ENCODE peak calls at places on chromosomes 11 and 22, in eight cellular contexts. One of them, this sample, is unnamed.

GRCh38 chr11:103543456-103543855 is 434.2 kb downstream of the DYNC2H1 start:
- DNase-seq in uterus: no peak
- DNase-seq in colonic mucosa: no peak
- DNase-seq in tibial artery: no peak
- DNase-seq in psoas muscle: no peak
- DNase-seq in spleen: no peak
- DNase-seq in ascending aorta: no peak
- DNase-seq in CD8-positive, alpha-beta T cell: no peak
- DNase-seq in this sample: no peak

GRCh38 chr11:57111646-57112045 is 70.1 kb upstream of the LRRC55 start:
- DNase-seq in uterus: no peak
- DNase-seq in colonic mucosa: no peak
- DNase-seq in tibial artery: no peak
- DNase-seq in psoas muscle: no peak
- DNase-seq in spleen: no peak
- DNase-seq in ascending aorta: no peak
- DNase-seq in CD8-positive, alpha-beta T cell: no peak
- DNase-seq in this sample: no peak

GRCh38 chr22:27336151-27337090 is 465.1 kb downstream of the MN1 start:
- DNase-seq in uterus: no peak
- DNase-seq in colonic mucosa: no peak
- DNase-seq in tibial artery: no peak
- DNase-seq in psoas muscle: no peak
- DNase-seq in spleen: no peak
- DNase-seq in ascending aorta: no peak
- DNase-seq in CD8-positive, alpha-beta T cell: no peak
- DNase-seq in this sample: no peak

GRCh38 chr11:124536520-124536919 is 6.9 kb downstream of the OR8B12 start:
- DNase-seq in uterus: no peak
- DNase-seq in colonic mucosa: no peak
- DNase-seq in tibial artery: peak; percentile 75
- DNase-seq in psoas muscle: no peak
- DNase-seq in spleen: no peak
- DNase-seq in ascending aorta: no peak
- DNase-seq in CD8-positive, alpha-beta T cell: no peak
- DNase-seq in this sample: peak; percentile 80

GRCh38 chr11:120667934-120668333 is 156.4 kb downstream of the GRIK4 start:
- DNase-seq in uterus: no peak
- DNase-seq in colonic mucosa: no peak
- DNase-seq in tibial artery: no peak
- DNase-seq in psoas muscle: no peak
- DNase-seq in spleen: no peak
- DNase-seq in ascending aorta: no peak
- DNase-seq in CD8-positive, alpha-beta T cell: no peak
- DNase-seq in this sample: no peak

GRCh38 chr11:119376197-119376847 is 5.2 kb downstream of the USP2 start:
- DNase-seq in uterus: no peak
- DNase-seq in colonic mucosa: no peak
- DNase-seq in tibial artery: no peak
- DNase-seq in psoas muscle: peak; percentile 86
- DNase-seq in spleen: no peak
- DNase-seq in ascending aorta: no peak
- DNase-seq in CD8-positive, alpha-beta T cell: no peak
- DNase-seq in this sample: peak; percentile 78

GRCh38 chr11:110467556-110467955 is 37.8 kb downstream of the FDX1 start:
- DNase-seq in uterus: no peak
- DNase-seq in colonic mucosa: no peak
- DNase-seq in tibial artery: no peak
- DNase-seq in psoas muscle: no peak
- DNase-seq in spleen: no peak
- DNase-seq in ascending aorta: no peak
- DNase-seq in CD8-positive, alpha-beta T cell: no peak
- DNase-seq in this sample: no peak

GRCh38 chr11:14905104-14906033 is 13.3 kb upstream of the CYP2R1 start:
- DNase-seq in uterus: peak; percentile 17
- DNase-seq in colonic mucosa: peak; percentile 69
- DNase-seq in tibial artery: peak; percentile 25
- DNase-seq in psoas muscle: peak; percentile 57
- DNase-seq in spleen: peak; percentile 93
- DNase-seq in ascending aorta: no peak
- DNase-seq in CD8-positive, alpha-beta T cell: peak; percentile 70
- DNase-seq in this sample: peak; percentile 71

GRCh38 chr22:30947821-30948454 is 20.6 kb downstream of the MORC2 start:
- DNase-seq in uterus: no peak
- DNase-seq in colonic mucosa: no peak
- DNase-seq in tibial artery: no peak
- DNase-seq in psoas muscle: no peak
- DNase-seq in spleen: no peak
- DNase-seq in ascending aorta: no peak
- DNase-seq in CD8-positive, alpha-beta T cell: no peak
- DNase-seq in this sample: no peak

GRCh38 chr22:19554834-19555404 is 30.7 kb upstream of the CLDN5 start:
- DNase-seq in uterus: no peak
- DNase-seq in colonic mucosa: no peak
- DNase-seq in tibial artery: no peak
- DNase-seq in psoas muscle: no peak
- DNase-seq in spleen: no peak
- DNase-seq in ascending aorta: no peak
- DNase-seq in CD8-positive, alpha-beta T cell: no peak
- DNase-seq in this sample: no peak

GRCh38 chr11:36333897-36334296 is 37.8 kb downstream of the PRR5L start:
- DNase-seq in uterus: no peak
- DNase-seq in colonic mucosa: no peak
- DNase-seq in tibial artery: no peak
- DNase-seq in psoas muscle: no peak
- DNase-seq in spleen: no peak
- DNase-seq in ascending aorta: no peak
- DNase-seq in CD8-positive, alpha-beta T cell: no peak
- DNase-seq in this sample: no peak

GRCh38 chr11:80441821-80442220 is 1001.0 kb upstream of the TENM4 start:
- DNase-seq in uterus: no peak
- DNase-seq in colonic mucosa: no peak
- DNase-seq in tibial artery: no peak
- DNase-seq in psoas muscle: no peak
- DNase-seq in spleen: no peak
- DNase-seq in ascending aorta: no peak
- DNase-seq in CD8-positive, alpha-beta T cell: no peak
- DNase-seq in this sample: no peak

GRCh38 chr11:18329196-18329870 is 7.0 kb downstream of the GTF2H1 start:
- DNase-seq in uterus: no peak
- DNase-seq in colonic mucosa: no peak
- DNase-seq in tibial artery: no peak
- DNase-seq in psoas muscle: no peak
- DNase-seq in spleen: no peak
- DNase-seq in ascending aorta: no peak
- DNase-seq in CD8-positive, alpha-beta T cell: no peak
- DNase-seq in this sample: no peak

GRCh38 chr11:18332302-18332701 is 9.9 kb downstream of the GTF2H1 start:
- DNase-seq in uterus: no peak
- DNase-seq in colonic mucosa: no peak
- DNase-seq in tibial artery: no peak
- DNase-seq in psoas muscle: no peak
- DNase-seq in spleen: no peak
- DNase-seq in ascending aorta: no peak
- DNase-seq in CD8-positive, alpha-beta T cell: no peak
- DNase-seq in this sample: no peak

GRCh38 chr11:18330921-18331320 is 8.6 kb downstream of the GTF2H1 start:
- DNase-seq in uterus: no peak
- DNase-seq in colonic mucosa: no peak
- DNase-seq in tibial artery: no peak
- DNase-seq in psoas muscle: no peak
- DNase-seq in spleen: no peak
- DNase-seq in ascending aorta: no peak
- DNase-seq in CD8-positive, alpha-beta T cell: no peak
- DNase-seq in this sample: no peak

GRCh38 chr11:18332891-18333290 is 10.5 kb downstream of the GTF2H1 start:
- DNase-seq in uterus: no peak
- DNase-seq in colonic mucosa: no peak
- DNase-seq in tibial artery: no peak
- DNase-seq in psoas muscle: no peak
- DNase-seq in spleen: no peak
- DNase-seq in ascending aorta: no peak
- DNase-seq in CD8-positive, alpha-beta T cell: no peak
- DNase-seq in this sample: no peak
- H3K4me1 ChIP-seq in uterus: no peaks in the 10 kb centered on the region
- H3K4me1 ChIP-seq in colonic mucosa: no peaks in the 10 kb centered on the region
- H3K4me1 ChIP-seq in tibial artery: no peaks in the 10 kb centered on the region
- H3K4me1 ChIP-seq in psoas muscle: no peaks in the 10 kb centered on the region
- H3K4me1 ChIP-seq in spleen: peaks cover 36% of the 10 kb centered on the region
- H3K4me1 ChIP-seq in ascending aorta: no peaks in the 10 kb centered on the region
- H3K4me1 ChIP-seq in CD8-positive, alpha-beta T cell: peaks cover 29% of the 10 kb centered on the region
- H3K4me1 ChIP-seq in this sample: no peaks in the 10 kb centered on the region

DNA sequence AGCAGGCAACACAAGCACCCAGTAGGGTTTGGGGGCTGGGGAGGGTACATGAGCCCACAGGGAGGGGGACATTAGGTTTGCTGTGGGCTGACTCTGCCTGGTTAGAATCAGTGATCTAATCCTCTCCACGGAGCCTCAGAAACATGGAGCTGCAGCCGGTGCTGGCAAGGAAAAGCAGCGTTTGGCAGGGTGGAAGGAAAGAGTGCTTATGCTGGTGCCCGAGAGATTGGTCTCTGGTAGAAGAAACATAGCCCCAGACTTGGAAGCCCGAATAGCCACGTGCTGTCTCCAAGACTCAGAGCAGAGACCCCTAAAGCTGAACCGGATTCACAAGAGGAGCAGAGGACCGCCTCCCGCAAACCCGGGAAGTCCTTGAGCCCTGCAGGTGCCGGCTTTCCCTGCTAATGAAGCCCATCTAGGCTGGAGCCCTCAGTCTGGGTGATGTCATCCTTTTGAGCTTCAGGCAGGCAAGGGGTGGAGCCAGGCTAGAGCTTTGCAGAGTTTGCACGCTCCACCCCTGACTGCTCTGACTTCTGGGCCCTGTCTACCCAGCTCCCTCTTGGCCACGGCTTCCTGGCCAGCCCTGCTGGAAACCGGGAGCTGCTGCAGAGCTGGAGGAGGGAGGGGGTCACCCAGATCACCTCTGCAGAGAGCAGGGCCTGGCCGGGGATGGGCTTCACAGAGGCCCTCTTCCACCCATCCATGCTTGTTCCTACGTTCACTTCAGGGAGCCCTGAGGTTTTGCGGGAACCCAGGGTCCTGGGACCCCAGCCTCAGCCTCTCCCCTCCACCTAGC is 35.0 kb upstream of the JAM3 start:
- DNase-seq in uterus: peak; percentile 91
- DNase-seq in colonic mucosa: peak; percentile 78
- DNase-seq in tibial artery: peak; percentile 85
- DNase-seq in psoas muscle: peak; percentile 82
- DNase-seq in spleen: peak; percentile 86
- DNase-seq in ascending aorta: peak; percentile 72
- DNase-seq in CD8-positive, alpha-beta T cell: peak; percentile 74
- DNase-seq in this sample: peak; percentile 95
- H3K4me3 ChIP-seq in uterus: peak overlapping the region; percentile 6
- H3K4me3 ChIP-seq in colonic mucosa: peak overlapping the region; percentile 2
- H3K4me3 ChIP-seq in tibial artery: peak overlapping the region; percentile 42
- H3K4me3 ChIP-seq in psoas muscle: peak overlapping the region; percentile 53
- H3K4me3 ChIP-seq in spleen: no peak overlapping the region
- H3K4me3 ChIP-seq in ascending aorta: peak overlapping the region; percentile 52
- H3K4me3 ChIP-seq in CD8-positive, alpha-beta T cell: peak overlapping the region; percentile 55
- H3K4me3 ChIP-seq in this sample: no peak overlapping the region

GRCh38 chr22:37697540-37697835 is 640 bp downstream of the TRIOBP start:
- DNase-seq in uterus: no peak
- DNase-seq in colonic mucosa: no peak
- DNase-seq in tibial artery: no peak
- DNase-seq in psoas muscle: no peak
- DNase-seq in spleen: no peak
- DNase-seq in ascending aorta: no peak
- DNase-seq in CD8-positive, alpha-beta T cell: no peak
- DNase-seq in this sample: no peak
- H3K4me1 ChIP-seq in uterus: no peaks in the 10 kb centered on the region
- H3K4me1 ChIP-seq in colonic mucosa: no peaks in the 10 kb centered on the region
- H3K4me1 ChIP-seq in tibial artery: peaks cover 20% of the 10 kb centered on the region
- H3K4me1 ChIP-seq in psoas muscle: peaks cover 12% of the 10 kb centered on the region
- H3K4me1 ChIP-seq in spleen: peaks cover 24% of the 10 kb centered on the region
- H3K4me1 ChIP-seq in ascending aorta: peaks cover 11% of the 10 kb centered on the region
- H3K4me1 ChIP-seq in CD8-positive, alpha-beta T cell: peaks cover 12% of the 10 kb centered on the region
- H3K4me1 ChIP-seq in this sample: no peaks in the 10 kb centered on the region

GRCh38 chr22:49850021-49850911 is 3.4 kb upstream of the ZBED4 start:
- DNase-seq in uterus: no peak
- DNase-seq in colonic mucosa: no peak
- DNase-seq in tibial artery: no peak
- DNase-seq in psoas muscle: no peak
- DNase-seq in spleen: peak; percentile 77
- DNase-seq in ascending aorta: no peak
- DNase-seq in CD8-positive, alpha-beta T cell: no peak
- DNase-seq in this sample: no peak

GRCh38 chr22:49850959-49851815 is 2.5 kb upstream of the ZBED4 start:
- DNase-seq in uterus: no peak
- DNase-seq in colonic mucosa: no peak
- DNase-seq in tibial artery: no peak
- DNase-seq in psoas muscle: no peak
- DNase-seq in spleen: peak; percentile 64
- DNase-seq in ascending aorta: no peak
- DNase-seq in CD8-positive, alpha-beta T cell: no peak
- DNase-seq in this sample: peak; percentile 25

GRCh38 chr22:49847751-49848689 is 5.6 kb upstream of the ZBED4 start:
- DNase-seq in uterus: no peak
- DNase-seq in colonic mucosa: peak; percentile 36
- DNase-seq in tibial artery: no peak
- DNase-seq in psoas muscle: peak; percentile 63
- DNase-seq in spleen: peak; percentile 86
- DNase-seq in ascending aorta: no peak
- DNase-seq in CD8-positive, alpha-beta T cell: no peak
- DNase-seq in this sample: no peak

GRCh38 chr22:49848690-49849160 is 4.9 kb upstream of the ZBED4 start:
- DNase-seq in uterus: no peak
- DNase-seq in colonic mucosa: no peak
- DNase-seq in tibial artery: no peak
- DNase-seq in psoas muscle: no peak
- DNase-seq in spleen: peak; percentile 89
- DNase-seq in ascending aorta: no peak
- DNase-seq in CD8-positive, alpha-beta T cell: no peak
- DNase-seq in this sample: no peak

DNA sequence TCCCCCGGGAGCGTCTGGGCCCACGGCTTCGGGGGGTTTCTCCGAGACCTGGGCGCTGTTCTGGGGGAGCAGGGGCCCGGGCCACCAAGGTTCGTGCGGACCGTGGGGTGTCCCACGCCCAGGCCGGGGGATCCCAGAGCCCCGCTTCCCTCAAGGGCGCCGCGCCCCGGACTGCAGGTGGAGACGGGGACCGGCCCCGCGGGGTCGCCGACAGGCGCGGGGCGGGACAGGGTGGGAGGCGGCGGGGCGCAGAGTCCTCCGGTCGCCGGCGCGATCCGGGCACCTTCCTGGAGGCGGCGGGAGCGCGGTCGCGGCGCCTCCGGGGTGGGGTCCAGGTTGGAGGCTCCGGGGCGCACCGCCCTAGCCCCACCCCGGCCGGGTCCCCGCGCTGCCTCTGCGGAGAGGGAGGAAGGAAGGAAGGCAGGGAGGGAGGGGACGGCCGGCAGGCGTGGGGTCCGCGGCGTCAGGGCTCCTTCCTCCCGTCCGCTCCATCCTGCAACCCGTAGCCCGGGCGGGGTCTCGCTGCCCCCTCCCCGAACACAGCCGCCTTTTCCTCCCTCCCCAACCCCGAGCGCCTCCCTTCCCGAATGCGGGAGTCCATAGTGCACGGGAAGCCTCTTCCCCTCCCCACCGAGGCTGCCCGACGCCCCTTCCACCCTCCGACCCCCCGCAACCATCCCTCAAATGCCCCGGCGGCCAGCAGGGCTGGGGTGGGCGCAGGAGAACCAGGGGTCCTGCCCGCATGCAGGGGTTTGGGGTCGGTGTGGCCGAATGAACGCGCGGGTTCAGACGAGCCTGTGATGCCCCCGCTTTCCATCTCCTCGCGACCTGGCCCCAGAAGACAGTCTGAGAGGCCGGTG is 4.3 kb upstream of the ZBED4 start:
- DNase-seq in uterus: no peak
- DNase-seq in colonic mucosa: peak; percentile 43
- DNase-seq in tibial artery: no peak
- DNase-seq in psoas muscle: no peak
- DNase-seq in spleen: peak; percentile 83
- DNase-seq in ascending aorta: no peak
- DNase-seq in CD8-positive, alpha-beta T cell: no peak
- DNase-seq in this sample: peak; percentile 58
- H3K4me3 ChIP-seq in uterus: peak overlapping the region; percentile 9
- H3K4me3 ChIP-seq in colonic mucosa: peak overlapping the region; percentile 53
- H3K4me3 ChIP-seq in tibial artery: peak overlapping the region; percentile 50
- H3K4me3 ChIP-seq in psoas muscle: peak overlapping the region; percentile 65
- H3K4me3 ChIP-seq in spleen: peak overlapping the region; percentile 40
- H3K4me3 ChIP-seq in ascending aorta: peak overlapping the region; percentile 62
- H3K4me3 ChIP-seq in CD8-positive, alpha-beta T cell: peak overlapping the region; percentile 35
- H3K4me3 ChIP-seq in this sample: peak overlapping the region; percentile 65